ENCODE peak calls at places on chromosomes 16 and 17, in four cellular contexts. M is dorsolateral prefrontal cortex, S is MM.1S, H is body of pancreas. B is an unnamed sample.

GRCh38 chr17:76789235-76789788 is 51.4 kb downstream of the MFSD11 start:
- DNase-seq in M (no peak), S (no peak), H (no peak), B (no peak)

GRCh38 chr17:52824542-52824941 is 666.0 kb upstream of the CA10 start:
- DNase-seq in M (no peak), S (no peak), H (no peak), B (no peak)

GRCh38 chr16:56606071-56606687 is 2.2 kb upstream of the MT2A start:
- DNase-seq in M (no peak), S (no peak), H (peak; percentile 16), B (no peak)

GRCh38 chr17:47205419-47205963 is 3.7 kb upstream of the MYL4 start:
- DNase-seq in M (no peak), S (peak; percentile 95), H (peak; percentile 75), B (peak; percentile 84)

GRCh38 chr17:44155488-44155887 is 13.8 kb downstream of the HROB start:
- DNase-seq in M (no peak), S (no peak), H (no peak), B (no peak)

GRCh38 chr17:14150604-14151003 is 81.3 kb downstream of the COX10 start:
- DNase-seq in M (no peak), S (no peak), H (no peak), B (no peak)

GRCh38 chr17:77285594-77286390 is 145.0 kb downstream of the SEC14L1 start:
- DNase-seq in M (peak; percentile 43), S (no peak), H (peak; percentile 76), B (no peak)

GRCh38 chr16:66641387-66641786 is 36.9 kb downstream of the CMTM3 start:
- DNase-seq in M (no peak), S (no peak), H (no peak), B (no peak)

GRCh38 chr17:491086-492014 is 138.7 kb upstream of the RPH3AL start:
- DNase-seq in M (no peak), S (no peak), H (peak; percentile 58), B (no peak)

GRCh38 chr16:71882505-71883192 is 1.3 kb downstream of the ZNF821 start:
- DNase-seq in M (peak; percentile 48), S (peak; percentile 89), H (peak; percentile 77), B (peak; percentile 86)

GRCh38 chr16:71883849-71884638 is at the start of gene ZNF821:
- DNase-seq in M (peak; percentile 77), S (peak; percentile 68), H (peak; percentile 78), B (peak; percentile 59)

GRCh38 chr16:71883193-71883848 is 661 bp downstream of the ZNF821 start:
- DNase-seq in M (peak; percentile 51), S (peak; percentile 47), H (peak; percentile 31), B (no peak)

GRCh38 chr16:71889147-71889546 is 5.2 kb upstream of the ZNF821 start:
- DNase-seq in M (no peak), S (no peak), H (no peak), B (no peak)

DNA sequence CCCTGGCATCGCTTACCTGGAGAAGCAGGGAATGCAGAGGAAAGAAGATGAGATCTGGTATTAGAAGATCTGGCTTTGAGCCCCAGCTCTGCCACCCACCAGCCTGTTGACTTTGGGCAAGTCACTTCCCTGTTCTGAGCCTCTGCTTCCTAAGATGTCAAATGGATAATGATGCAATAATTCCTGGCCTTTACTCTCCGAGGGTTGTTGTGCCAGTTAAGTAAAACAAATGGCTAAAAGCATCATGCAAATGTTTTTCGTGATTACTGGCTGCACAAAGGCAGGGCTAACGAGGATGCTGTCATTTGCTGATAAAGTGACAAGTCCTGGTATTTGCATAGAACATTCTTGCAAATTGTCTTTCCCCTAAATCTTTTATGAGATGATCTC is 1.3 kb upstream of the ZNF821 start:
- DNase-seq in M (no peak), S (no peak), H (no peak), B (no peak)
- H3K4me3 ChIP-seq in M (no peak overlapping the region), S (peak overlapping the region; percentile 11), H (no peak overlapping the region), B (no peak overlapping the region)

DNA sequence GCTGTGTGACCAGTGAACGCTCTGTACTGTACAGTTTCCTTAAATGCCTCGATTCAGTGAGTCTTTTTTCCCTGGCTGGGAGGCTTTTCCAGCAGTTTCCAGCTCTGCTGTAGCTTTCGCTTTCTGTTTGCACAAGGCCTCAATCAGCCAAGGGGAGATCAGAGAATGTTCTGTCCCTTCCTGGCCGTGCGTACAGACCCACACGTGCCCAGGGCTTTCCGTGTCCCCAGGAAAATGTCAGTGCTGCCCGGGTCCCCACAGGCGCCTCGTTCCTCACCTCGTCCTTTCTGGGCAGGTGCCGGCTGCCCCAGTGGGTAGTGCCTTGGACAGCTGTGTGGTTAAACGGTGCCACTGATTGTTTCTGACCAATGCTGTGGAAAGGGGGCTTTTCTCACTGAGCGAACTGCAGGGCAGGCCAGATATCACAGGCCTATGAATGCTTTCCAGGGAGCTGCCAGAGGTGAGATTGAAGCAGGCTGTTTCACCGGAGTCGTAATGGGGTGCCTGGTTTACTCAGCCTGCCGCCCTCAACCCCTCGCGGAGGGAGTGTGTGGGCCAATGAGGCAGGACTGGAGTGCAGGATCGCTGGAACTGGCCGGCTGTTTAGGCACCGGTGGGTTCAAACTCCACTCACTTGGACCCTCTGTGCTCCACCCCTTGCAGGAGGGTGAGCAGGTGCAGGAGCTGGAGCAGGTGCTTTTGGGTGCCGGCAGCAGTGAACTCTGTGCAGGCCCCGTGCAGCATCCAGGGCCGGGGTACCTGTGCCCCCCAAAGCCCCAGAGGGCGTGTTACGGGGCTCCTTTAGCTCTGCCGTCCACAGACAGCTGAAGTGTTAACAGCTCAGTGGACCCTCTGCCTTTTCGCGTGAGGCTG is 44.4 kb downstream of the ZNF778 start:
- DNase-seq in M (no peak), S (no peak), H (no peak), B (no peak)
- H3K4me3 ChIP-seq in M (peak overlapping the region; percentile 7), S (no peak overlapping the region), H (no peak overlapping the region), B (no peak overlapping the region)

GRCh38 chr17:29148790-29149430 is 31.3 kb downstream of the MYO18A start:
- DNase-seq in M (peak; percentile 91), S (peak; percentile 92), H (peak; percentile 95), B (peak; percentile 83)

GRCh38 chr17:29147682-29148081 is 32.5 kb downstream of the MYO18A start:
- DNase-seq in M (no peak), S (no peak), H (no peak), B (no peak)

GRCh38 chr17:29148257-29148789 is 31.9 kb downstream of the MYO18A start:
- DNase-seq in M (no peak), S (peak; percentile 24), H (no peak), B (no peak)

GRCh38 chr17:29150191-29150590 is 30.0 kb downstream of the MYO18A start:
- DNase-seq in M (no peak), S (no peak), H (no peak), B (no peak)

DNA sequence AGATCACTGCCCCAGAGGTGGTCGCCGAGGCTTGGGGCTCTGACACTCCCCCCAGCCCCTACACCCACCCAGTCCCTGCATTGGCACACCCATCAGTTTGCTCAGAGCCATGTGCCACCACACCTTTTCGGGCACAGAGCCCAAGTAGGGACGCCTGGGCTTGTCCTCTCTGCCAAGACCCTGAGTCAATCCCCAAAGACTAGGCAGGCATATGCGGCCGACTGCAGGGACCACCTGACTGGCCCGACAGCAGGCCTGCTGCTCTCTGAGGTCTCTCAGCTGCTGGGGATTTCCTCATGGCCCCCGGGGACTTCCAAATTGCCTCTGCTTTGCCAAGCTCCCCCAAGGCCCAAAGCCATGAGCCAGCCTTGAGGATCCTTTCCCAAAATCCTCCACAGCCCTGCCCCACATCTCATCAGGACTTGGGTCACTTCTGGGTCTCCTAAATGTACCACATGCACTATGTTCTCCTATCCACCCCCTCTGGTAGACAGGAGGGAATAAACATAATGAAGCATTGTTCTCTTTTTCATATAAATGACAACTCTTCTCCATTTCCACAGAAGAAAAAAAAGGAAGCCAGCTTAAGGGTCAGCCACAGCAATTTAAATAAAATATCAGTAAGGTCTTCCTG is 30.6 kb downstream of the MYO18A start:
- DNase-seq in M (no peak), S (no peak), H (no peak), B (no peak)
- H3K4me3 ChIP-seq in M (peak overlapping the region; percentile 53), S (peak overlapping the region; percentile 66), H (no peak overlapping the region), B (peak overlapping the region; percentile 65)

DNA sequence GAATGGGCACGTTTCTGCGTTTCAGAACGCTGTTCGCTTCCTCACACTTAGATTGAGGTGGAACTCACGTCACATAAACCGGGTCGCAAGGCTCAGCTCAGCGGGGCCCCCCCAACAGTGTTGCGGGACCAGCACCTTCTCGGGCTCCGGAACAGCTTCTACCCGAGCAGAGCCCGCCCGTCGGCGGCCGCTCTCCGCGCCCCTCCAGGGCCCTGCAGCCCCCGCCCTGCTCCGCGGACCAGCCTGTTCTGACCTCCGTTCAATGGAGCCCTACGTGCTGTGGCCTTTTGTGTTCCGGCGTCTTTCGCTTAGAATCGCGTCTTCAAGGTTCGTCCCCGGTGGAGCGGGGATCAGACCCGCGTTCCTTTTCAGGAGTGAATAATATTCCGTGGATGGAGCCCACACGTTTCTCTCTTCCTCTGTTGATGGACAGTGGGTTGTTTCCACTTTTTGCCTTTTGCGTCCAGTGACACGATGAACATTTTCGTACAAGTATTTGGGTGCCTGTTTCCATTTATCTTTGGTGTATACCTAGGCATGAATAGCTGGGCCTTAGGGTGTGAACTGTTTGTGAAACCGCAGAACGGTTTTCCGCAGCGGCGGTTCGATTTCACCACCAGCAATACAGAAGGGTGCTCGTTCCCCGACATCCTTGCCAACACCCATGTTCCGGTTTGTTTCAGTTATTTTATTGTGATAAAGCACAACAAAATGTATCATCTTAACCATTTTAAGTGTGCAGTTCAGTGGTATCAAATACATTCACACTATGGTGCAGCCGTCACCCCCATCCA is 2.3 kb upstream of the SLC22A31 start:
- DNase-seq in M (no peak), S (no peak), H (no peak), B (no peak)
- H3K4me3 ChIP-seq in M (no peak overlapping the region), S (no peak overlapping the region), H (no peak overlapping the region), B (no peak overlapping the region)

GRCh38 chr16:84596801-84597517 is 20.9 kb downstream of the COTL1 start:
- DNase-seq in M (no peak), S (no peak), H (no peak), B (no peak)
- H3K4me3 ChIP-seq in M (no peak overlapping the region), S (no peak overlapping the region), H (no peak overlapping the region), B (no peak overlapping the region)

GRCh38 chr16:14014284-14014625 is 56.9 kb upstream of the MRTFB start:
- DNase-seq in M (no peak), S (no peak), H (no peak), B (no peak)

GRCh38 chr16:14015017-14015416 is 56.1 kb upstream of the MRTFB start:
- DNase-seq in M (no peak), S (no peak), H (no peak), B (no peak)

GRCh38 chr16:14013571-14014283 is 57.4 kb upstream of the MRTFB start:
- DNase-seq in M (no peak), S (no peak), H (peak; percentile 58), B (no peak)

GRCh38 chr16:14015948-14016347 is 55.2 kb upstream of the MRTFB start:
- DNase-seq in M (no peak), S (no peak), H (peak; percentile 54), B (no peak)

GRCh38 chr16:14015461-14015860 is 55.7 kb upstream of the MRTFB start:
- DNase-seq in M (no peak), S (no peak), H (no peak), B (no peak)
- H3K4me3 ChIP-seq in M (no peak overlapping the region), S (no peak overlapping the region), H (no peak overlapping the region), B (no peak overlapping the region)

GRCh38 chr17:63698886-63699637 is 863 bp downstream of the LIMD2 start:
- DNase-seq in M (no peak), S (peak; percentile 33), H (peak; percentile 67), B (peak; percentile 88)
- H3K4me3 ChIP-seq in M (peak overlapping the region; percentile 59), S (peak overlapping the region; percentile 56), H (peak overlapping the region; percentile 16), B (peak overlapping the region; percentile 60)